ENCODE peak calls at places on chromosome 19, in six cellular contexts. One of them, this sample, is unnamed.

GRCh38 chr19:45632468-45633196 is 6.6 kb downstream of the EML2 start:
- DNase-seq in adrenal gland: peak; percentile 94
- DNase-seq in aorta: peak; percentile 91
- DNase-seq in ascending aorta: peak; percentile 88
- DNase-seq in DND-41: peak; percentile 21
- DNase-seq in GM23338: peak; percentile 93
- DNase-seq in this sample: peak; percentile 94

GRCh38 chr19:17073869-17074627 is 1.2 kb downstream of the HAUS8 start:
- DNase-seq in ascending aorta: no peak
- DNase-seq in GM23338: peak; percentile 62
- DNase-seq in adrenal gland: peak; percentile 59
- DNase-seq in aorta: no peak
- DNase-seq in DND-41: peak; percentile 15
- DNase-seq in this sample: no peak

GRCh38 chr19:38417544-38418506 is 8.2 kb downstream of the RASGRP4 start:
- DNase-seq in aorta: peak; percentile 81
- DNase-seq in ascending aorta: peak; percentile 77
- DNase-seq in adrenal gland: peak; percentile 46
- DNase-seq in DND-41: no peak
- DNase-seq in GM23338: peak; percentile 92
- DNase-seq in this sample: peak; percentile 48

GRCh38 chr19:18205180-18205915 is 1.5 kb upstream of the RAB3A start:
- DNase-seq in adrenal gland: peak; percentile 79
- DNase-seq in aorta: peak; percentile 89
- DNase-seq in DND-41: peak; percentile 77
- DNase-seq in GM23338: peak; percentile 71
- DNase-seq in ascending aorta: peak; percentile 92
- DNase-seq in this sample: peak; percentile 82

GRCh38 chr19:58356971-58357797 is 3.9 kb upstream of the A1BG start:
- DNase-seq in GM23338: peak; percentile 59
- DNase-seq in DND-41: no peak
- DNase-seq in adrenal gland: no peak
- DNase-seq in aorta: peak; percentile 15
- DNase-seq in ascending aorta: no peak
- DNase-seq in this sample: no peak

GRCh38 chr19:49104229-49104864 is 9.8 kb upstream of the LIN7B start:
- DNase-seq in DND-41: no peak
- DNase-seq in adrenal gland: no peak
- DNase-seq in aorta: no peak
- DNase-seq in ascending aorta: no peak
- DNase-seq in GM23338: no peak
- DNase-seq in this sample: no peak

GRCh38 chr19:18589380-18590272 is 1.0 kb downstream of the REX1BD start:
- DNase-seq in GM23338: peak; percentile 88
- DNase-seq in adrenal gland: peak; percentile 76
- DNase-seq in DND-41: peak; percentile 73
- DNase-seq in ascending aorta: peak; percentile 86
- DNase-seq in aorta: peak; percentile 78
- DNase-seq in this sample: peak; percentile 73

GRCh38 chr19:14361824-14362223 is 19.4 kb upstream of the ADGRE5 start:
- DNase-seq in ascending aorta: no peak
- DNase-seq in aorta: no peak
- DNase-seq in DND-41: no peak
- DNase-seq in GM23338: peak; percentile 76
- DNase-seq in adrenal gland: no peak
- DNase-seq in this sample: peak; percentile 29

GRCh38 chr19:52086481-52086880 is 9.1 kb downstream of the ZNF841 start:
- DNase-seq in GM23338: no peak
- DNase-seq in aorta: no peak
- DNase-seq in adrenal gland: peak; percentile 36
- DNase-seq in DND-41: no peak
- DNase-seq in ascending aorta: no peak
- DNase-seq in this sample: no peak

GRCh38 chr19:57406516-57407123 is 4.3 kb upstream of the ZNF17 start:
- DNase-seq in GM23338: peak; percentile 93
- DNase-seq in aorta: peak; percentile 51
- DNase-seq in ascending aorta: no peak
- DNase-seq in adrenal gland: peak; percentile 61
- DNase-seq in DND-41: peak; percentile 77
- DNase-seq in this sample: peak; percentile 69

GRCh38 chr19:49635530-49636229 is 4.3 kb downstream of the RRAS start:
- DNase-seq in ascending aorta: no peak
- DNase-seq in adrenal gland: no peak
- DNase-seq in DND-41: no peak
- DNase-seq in aorta: no peak
- DNase-seq in GM23338: peak; percentile 38
- DNase-seq in this sample: no peak

GRCh38 chr19:29927944-29928669 is 13.9 kb upstream of the URI1 start:
- DNase-seq in adrenal gland: no peak
- DNase-seq in ascending aorta: no peak
- DNase-seq in GM23338: peak; percentile 75
- DNase-seq in aorta: no peak
- DNase-seq in DND-41: no peak
- DNase-seq in this sample: peak; percentile 29

GRCh38 chr19:39401549-39402416 is 4.9 kb upstream of the ZFP36 start:
- DNase-seq in ascending aorta: peak; percentile 89
- DNase-seq in aorta: peak; percentile 85
- DNase-seq in adrenal gland: peak; percentile 84
- DNase-seq in GM23338: no peak
- DNase-seq in DND-41: no peak
- DNase-seq in this sample: peak; percentile 66

GRCh38 chr19:17220207-17220758 is 5.1 kb downstream of the USE1 start:
- DNase-seq in ascending aorta: no peak
- DNase-seq in aorta: peak; percentile 75
- DNase-seq in adrenal gland: peak; percentile 79
- DNase-seq in DND-41: no peak
- DNase-seq in GM23338: no peak
- DNase-seq in this sample: peak; percentile 88

GRCh38 chr19:48481846-48482639 is 12.9 kb downstream of the CYTH2 start:
- DNase-seq in aorta: no peak
- DNase-seq in DND-41: no peak
- DNase-seq in GM23338: peak; percentile 26
- DNase-seq in adrenal gland: no peak
- DNase-seq in ascending aorta: no peak
- DNase-seq in this sample: no peak

GRCh38 chr19:47824396-47824795 is 2.7 kb downstream of the CRX start:
- DNase-seq in ascending aorta: no peak
- DNase-seq in adrenal gland: no peak
- DNase-seq in DND-41: no peak
- DNase-seq in GM23338: peak; percentile 54
- DNase-seq in aorta: no peak
- DNase-seq in this sample: no peak

GRCh38 chr19:53977991-53978731 is 13.3 kb upstream of the CACNG6 start:
- DNase-seq in adrenal gland: peak; percentile 52
- DNase-seq in GM23338: peak; percentile 100
- DNase-seq in ascending aorta: peak; percentile 67
- DNase-seq in DND-41: peak; percentile 10
- DNase-seq in aorta: peak; percentile 70
- DNase-seq in this sample: peak; percentile 97

GRCh38 chr19:58054792-58055482 is 4.1 kb upstream of the ZNF135 start:
- DNase-seq in aorta: peak; percentile 67
- DNase-seq in GM23338: peak; percentile 92
- DNase-seq in adrenal gland: peak; percentile 31
- DNase-seq in DND-41: no peak
- DNase-seq in ascending aorta: no peak
- DNase-seq in this sample: peak; percentile 38

GRCh38 chr19:47107201-47107952 is 6.2 kb downstream of the ZC3H4 start:
- DNase-seq in adrenal gland: no peak
- DNase-seq in ascending aorta: no peak
- DNase-seq in GM23338: no peak
- DNase-seq in aorta: no peak
- DNase-seq in DND-41: no peak
- DNase-seq in this sample: no peak

GRCh38 chr19:3687774-3688706 is 12.2 kb downstream of the PIP5K1C start:
- DNase-seq in adrenal gland: peak; percentile 20
- DNase-seq in aorta: peak; percentile 43
- DNase-seq in DND-41: no peak
- DNase-seq in GM23338: peak; percentile 71
- DNase-seq in ascending aorta: no peak
- DNase-seq in this sample: no peak

GRCh38 chr19:11041194-11041593 is 48.1 kb upstream of the LDLR start:
- DNase-seq in GM23338: no peak
- DNase-seq in aorta: no peak
- DNase-seq in ascending aorta: no peak
- DNase-seq in DND-41: no peak
- DNase-seq in adrenal gland: no peak
- DNase-seq in this sample: no peak
- H3K4me1 ChIP-seq in GM23338: no peaks in the 10 kb centered on the region
- H3K4me1 ChIP-seq in aorta: no peaks in the 10 kb centered on the region
- H3K4me1 ChIP-seq in ascending aorta: peaks cover 2% of the 10 kb centered on the region
- H3K4me1 ChIP-seq in DND-41: no peaks in the 10 kb centered on the region
- H3K4me1 ChIP-seq in adrenal gland: no peaks in the 10 kb centered on the region
- H3K4me1 ChIP-seq in this sample: no peaks in the 10 kb centered on the region

GRCh38 chr19:992670-993055 is 7.6 kb upstream of the GRIN3B start:
- DNase-seq in aorta: no peak
- DNase-seq in ascending aorta: no peak
- DNase-seq in adrenal gland: peak; percentile 57
- DNase-seq in GM23338: no peak
- DNase-seq in DND-41: no peak
- DNase-seq in this sample: no peak

GRCh38 chr19:994516-994915 is 5.7 kb upstream of the GRIN3B start:
- DNase-seq in adrenal gland: no peak
- DNase-seq in DND-41: no peak
- DNase-seq in ascending aorta: no peak
- DNase-seq in GM23338: no peak
- DNase-seq in aorta: no peak
- DNase-seq in this sample: no peak

GRCh38 chr19:991932-992669 is 8.0 kb downstream of the WDR18 start:
- DNase-seq in GM23338: no peak
- DNase-seq in aorta: no peak
- DNase-seq in ascending aorta: no peak
- DNase-seq in adrenal gland: no peak
- DNase-seq in DND-41: no peak
- DNase-seq in this sample: no peak

GRCh38 chr19:993831-994393 is 6.3 kb upstream of the GRIN3B start:
- DNase-seq in DND-41: no peak
- DNase-seq in aorta: no peak
- DNase-seq in GM23338: no peak
- DNase-seq in adrenal gland: no peak
- DNase-seq in ascending aorta: no peak
- DNase-seq in this sample: no peak

GRCh38 chr19:993361-993830 is 6.8 kb upstream of the GRIN3B start:
- DNase-seq in DND-41: no peak
- DNase-seq in aorta: no peak
- DNase-seq in ascending aorta: no peak
- DNase-seq in GM23338: no peak
- DNase-seq in adrenal gland: no peak
- DNase-seq in this sample: no peak
- H3K4me1 ChIP-seq in DND-41: peaks cover 9% of the 10 kb centered on the region
- H3K4me1 ChIP-seq in aorta: no peaks in the 10 kb centered on the region
- H3K4me1 ChIP-seq in ascending aorta: no peaks in the 10 kb centered on the region
- H3K4me1 ChIP-seq in GM23338: no peaks in the 10 kb centered on the region
- H3K4me1 ChIP-seq in adrenal gland: peaks cover 32% of the 10 kb centered on the region
- H3K4me1 ChIP-seq in this sample: no peaks in the 10 kb centered on the region

DNA sequence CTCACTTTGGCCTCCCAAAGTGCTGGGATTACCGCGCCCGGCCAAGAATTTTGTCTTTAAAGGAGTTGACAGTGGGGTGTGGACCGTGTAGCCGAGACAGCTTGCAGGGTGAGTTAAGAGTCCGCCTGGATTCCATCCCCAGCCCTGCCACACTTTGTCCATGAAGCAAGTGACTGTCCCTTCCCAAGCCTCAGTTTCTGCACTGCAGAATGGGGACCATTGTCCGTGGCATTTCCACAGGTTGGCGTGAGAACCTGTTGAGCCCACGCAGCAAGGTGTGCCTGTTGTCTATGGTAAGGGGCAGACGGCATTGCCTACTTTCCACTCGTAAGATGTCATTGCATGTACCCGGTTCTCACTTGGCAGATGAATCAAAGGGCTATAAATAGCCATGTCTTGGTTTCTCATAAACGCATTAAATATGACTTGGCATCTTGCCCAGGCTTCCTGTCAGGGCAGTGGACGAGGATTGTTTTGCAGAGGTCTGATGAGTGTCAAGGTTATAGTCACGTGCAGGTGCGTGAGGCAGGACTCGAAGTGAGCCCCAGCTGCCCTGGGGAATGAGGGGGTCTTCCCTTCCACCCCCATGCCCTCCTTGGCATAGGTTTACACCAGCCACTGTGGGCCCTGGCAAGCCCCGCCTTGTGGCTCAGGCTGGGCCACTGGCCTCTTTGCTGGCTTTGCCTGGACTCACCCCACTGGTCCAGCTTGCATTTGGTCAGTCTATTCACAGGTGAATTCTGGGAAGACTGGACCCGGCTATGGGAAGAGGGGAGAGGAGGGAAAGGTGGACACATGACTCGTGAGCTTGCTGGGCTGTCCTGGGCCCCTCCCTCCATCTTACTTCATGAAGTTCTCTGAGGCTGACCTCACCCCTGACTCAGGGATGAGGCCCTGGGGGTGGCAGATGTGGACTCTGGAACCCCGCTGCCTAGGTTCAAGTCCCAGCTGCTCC is 14.6 kb downstream of the FAM187B start:
- DNase-seq in adrenal gland: peak; percentile 92
- DNase-seq in GM23338: no peak
- DNase-seq in ascending aorta: peak; percentile 86
- DNase-seq in DND-41: peak; percentile 37
- DNase-seq in aorta: peak; percentile 77
- DNase-seq in this sample: peak; percentile 91
- H3K4me1 ChIP-seq in adrenal gland: peaks cover 52% of the 10 kb centered on the region
- H3K4me1 ChIP-seq in GM23338: no peaks in the 10 kb centered on the region
- H3K4me1 ChIP-seq in ascending aorta: no peaks in the 10 kb centered on the region
- H3K4me1 ChIP-seq in DND-41: peaks cover 7% of the 10 kb centered on the region
- H3K4me1 ChIP-seq in aorta: no peaks in the 10 kb centered on the region
- H3K4me1 ChIP-seq in this sample: no peaks in the 10 kb centered on the region

DNA sequence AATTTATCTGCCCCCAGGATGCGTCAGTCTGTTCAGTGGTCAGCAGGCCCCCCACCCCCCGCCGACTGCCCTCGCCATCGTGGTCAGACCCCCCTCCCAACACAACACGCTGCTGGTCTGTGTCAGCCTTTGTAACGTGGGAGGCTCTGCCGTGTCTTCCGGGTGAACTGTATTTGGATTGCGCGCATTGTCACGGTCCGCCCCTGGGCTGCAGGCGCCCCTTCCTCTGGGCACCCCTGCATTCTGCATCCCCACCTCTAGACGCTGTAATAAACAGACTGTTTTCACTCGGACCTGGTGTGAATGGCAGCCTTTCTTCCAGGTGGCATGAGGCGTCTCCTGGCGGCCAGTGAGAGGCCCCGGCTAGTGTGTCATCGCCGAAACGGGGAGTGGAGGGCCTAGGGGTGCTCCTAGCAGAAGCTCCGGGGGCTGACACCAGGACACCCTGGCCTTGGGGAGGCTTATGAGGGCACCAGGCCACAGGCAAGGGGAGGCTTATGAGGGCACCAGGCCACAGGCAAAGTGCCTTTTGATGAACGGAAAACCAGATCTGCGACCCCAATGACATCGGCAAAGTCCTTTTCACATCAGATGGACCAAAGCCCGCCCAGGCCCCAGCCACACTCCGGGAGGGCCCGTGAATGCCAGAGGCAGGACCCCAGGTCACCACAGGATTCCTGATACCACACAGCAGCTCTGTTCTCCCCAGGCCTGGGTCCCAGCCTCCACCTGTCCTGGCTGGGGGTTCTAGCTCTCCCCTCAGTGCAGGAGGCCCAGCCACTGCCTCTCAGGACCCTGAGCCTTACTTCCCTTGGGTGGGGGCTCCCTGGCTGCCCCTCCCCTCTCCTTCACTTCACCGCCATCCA is 3.6 kb downstream of the PLEKHJ1 start:
- DNase-seq in DND-41: no peak
- DNase-seq in GM23338: no peak
- DNase-seq in adrenal gland: no peak
- DNase-seq in ascending aorta: no peak
- DNase-seq in aorta: no peak
- DNase-seq in this sample: no peak
- H3K4me1 ChIP-seq in DND-41: peaks cover 32% of the 10 kb centered on the region
- H3K4me1 ChIP-seq in GM23338: peaks cover 3% of the 10 kb centered on the region
- H3K4me1 ChIP-seq in adrenal gland: peaks cover 37% of the 10 kb centered on the region
- H3K4me1 ChIP-seq in ascending aorta: peaks cover 6% of the 10 kb centered on the region
- H3K4me1 ChIP-seq in aorta: no peaks in the 10 kb centered on the region
- H3K4me1 ChIP-seq in this sample: peaks cover 6% of the 10 kb centered on the region

GRCh38 chr19:6233051-6233826 is 46.5 kb downstream of the MLLT1 start:
- DNase-seq in aorta: peak; percentile 72
- DNase-seq in ascending aorta: no peak
- DNase-seq in DND-41: no peak
- DNase-seq in GM23338: no peak
- DNase-seq in adrenal gland: peak; percentile 59
- DNase-seq in this sample: peak; percentile 82
- H3K4me1 ChIP-seq in aorta: no peaks in the 10 kb centered on the region
- H3K4me1 ChIP-seq in ascending aorta: peaks cover 15% of the 10 kb centered on the region
- H3K4me1 ChIP-seq in DND-41: no peaks in the 10 kb centered on the region
- H3K4me1 ChIP-seq in GM23338: no peaks in the 10 kb centered on the region
- H3K4me1 ChIP-seq in adrenal gland: peaks cover 45% of the 10 kb centered on the region
- H3K4me1 ChIP-seq in this sample: peaks cover 23% of the 10 kb centered on the region

This sample was measured in cardiac muscle cell.